ENCODE peak calls at places on chromosomes 3 and 15, in seven cellular contexts. One of them, this sample, is unnamed.

GRCh38 chr3:56988458-56988857 is 72.0 kb upstream of the SPATA12 start:
- DNase-seq in HCT116: no peak
- DNase-seq in body of pancreas: peak
- DNase-seq in AG04450: no peak
- DNase-seq in astrocyte of the spinal cord: no peak
- DNase-seq in heart right ventricle: no peak
- DNase-seq in WTC11: no peak
- DNase-seq in this sample: no peak

GRCh38 chr15:51229907-51230328 is 108.5 kb downstream of the CYP19A1 start:
- DNase-seq in AG04450: no peak
- DNase-seq in WTC11: no peak
- DNase-seq in body of pancreas: peak
- DNase-seq in HCT116: no peak
- DNase-seq in heart right ventricle: no peak
- DNase-seq in astrocyte of the spinal cord: peak
- DNase-seq in this sample: no peak

GRCh38 chr3:195184716-195185421 is 86.1 kb downstream of the XXYLT1 start:
- DNase-seq in HCT116: no peak
- DNase-seq in body of pancreas: no peak
- DNase-seq in heart right ventricle: no peak
- DNase-seq in astrocyte of the spinal cord: no peak
- DNase-seq in AG04450: no peak
- DNase-seq in WTC11: no peak
- DNase-seq in this sample: no peak

GRCh38 chr3:65126527-65127440 is 439.0 kb upstream of the ADAMTS9 start:
- DNase-seq in heart right ventricle: no peak
- DNase-seq in body of pancreas: no peak
- DNase-seq in WTC11: no peak
- DNase-seq in AG04450: no peak
- DNase-seq in HCT116: no peak
- DNase-seq in astrocyte of the spinal cord: peak
- DNase-seq in this sample: no peak

GRCh38 chr3:158532099-158532734 is 38.8 kb upstream of the MLF1 start:
- DNase-seq in body of pancreas: no peak
- DNase-seq in astrocyte of the spinal cord: peak
- DNase-seq in WTC11: no peak
- DNase-seq in HCT116: peak
- DNase-seq in AG04450: peak
- DNase-seq in heart right ventricle: no peak
- DNase-seq in this sample: no peak

GRCh38 chr3:136277634-136278033 is 27.5 kb downstream of the PCCB start:
- DNase-seq in heart right ventricle: no peak
- DNase-seq in AG04450: no peak
- DNase-seq in body of pancreas: peak
- DNase-seq in WTC11: peak
- DNase-seq in astrocyte of the spinal cord: no peak
- DNase-seq in HCT116: no peak
- DNase-seq in this sample: no peak

GRCh38 chr3:53140575-53141467 is 10.6 kb upstream of the RFT1 start:
- DNase-seq in body of pancreas: no peak
- DNase-seq in AG04450: no peak
- DNase-seq in astrocyte of the spinal cord: peak
- DNase-seq in heart right ventricle: no peak
- DNase-seq in WTC11: no peak
- DNase-seq in HCT116: no peak
- DNase-seq in this sample: no peak

GRCh38 chr15:72800819-72801481 is 17.4 kb upstream of the ADPGK start:
- DNase-seq in HCT116: no peak
- DNase-seq in astrocyte of the spinal cord: no peak
- DNase-seq in heart right ventricle: no peak
- DNase-seq in body of pancreas: no peak
- DNase-seq in WTC11: no peak
- DNase-seq in AG04450: no peak
- DNase-seq in this sample: no peak

GRCh38 chr3:14791343-14791945 is 27.3 kb upstream of the FGD5 start:
- DNase-seq in astrocyte of the spinal cord: peak
- DNase-seq in body of pancreas: peak
- DNase-seq in WTC11: peak
- DNase-seq in HCT116: peak
- DNase-seq in heart right ventricle: peak
- DNase-seq in AG04450: no peak
- DNase-seq in this sample: peak

GRCh38 chr3:101940521-101940992 is 91.2 kb downstream of the NFKBIZ start:
- DNase-seq in heart right ventricle: peak
- DNase-seq in astrocyte of the spinal cord: peak
- DNase-seq in body of pancreas: peak
- DNase-seq in WTC11: no peak
- DNase-seq in AG04450: peak
- DNase-seq in HCT116: no peak
- DNase-seq in this sample: no peak

GRCh38 chr3:156489462-156489911 is 65.4 kb downstream of the SSR3 start:
- DNase-seq in HCT116: no peak
- DNase-seq in AG04450: no peak
- DNase-seq in WTC11: no peak
- DNase-seq in body of pancreas: no peak
- DNase-seq in heart right ventricle: no peak
- DNase-seq in astrocyte of the spinal cord: peak
- DNase-seq in this sample: no peak

GRCh38 chr15:82739086-82739485 is 29.4 kb upstream of the AP3B2 start:
- DNase-seq in HCT116: no peak
- DNase-seq in heart right ventricle: no peak
- DNase-seq in AG04450: no peak
- DNase-seq in body of pancreas: no peak
- DNase-seq in astrocyte of the spinal cord: no peak
- DNase-seq in WTC11: no peak
- DNase-seq in this sample: no peak

GRCh38 chr15:87944051-87944450 is 312.5 kb downstream of the NTRK3 start:
- DNase-seq in WTC11: no peak
- DNase-seq in body of pancreas: no peak
- DNase-seq in heart right ventricle: no peak
- DNase-seq in HCT116: no peak
- DNase-seq in astrocyte of the spinal cord: no peak
- DNase-seq in AG04450: no peak
- DNase-seq in this sample: no peak

GRCh38 chr3:195348719-195349118 is 77.8 kb upstream of the XXYLT1 start:
- DNase-seq in WTC11: no peak
- DNase-seq in astrocyte of the spinal cord: no peak
- DNase-seq in heart right ventricle: no peak
- DNase-seq in HCT116: no peak
- DNase-seq in body of pancreas: no peak
- DNase-seq in AG04450: no peak
- DNase-seq in this sample: no peak

GRCh38 chr15:74229686-74230085 is 6.4 kb upstream of the CCDC33 start:
- DNase-seq in HCT116: no peak
- DNase-seq in body of pancreas: no peak
- DNase-seq in astrocyte of the spinal cord: no peak
- DNase-seq in WTC11: no peak
- DNase-seq in AG04450: no peak
- DNase-seq in heart right ventricle: no peak
- DNase-seq in this sample: no peak

GRCh38 chr3:15553749-15554148 is 32.2 kb upstream of the COLQ start:
- DNase-seq in astrocyte of the spinal cord: no peak
- DNase-seq in WTC11: no peak
- DNase-seq in AG04450: no peak
- DNase-seq in body of pancreas: no peak
- DNase-seq in HCT116: no peak
- DNase-seq in heart right ventricle: no peak
- DNase-seq in this sample: no peak

GRCh38 chr15:84727429-84727828 is 11.5 kb upstream of the SEC11A start:
- DNase-seq in body of pancreas: no peak
- DNase-seq in astrocyte of the spinal cord: no peak
- DNase-seq in WTC11: no peak
- DNase-seq in HCT116: no peak
- DNase-seq in heart right ventricle: no peak
- DNase-seq in AG04450: no peak
- DNase-seq in this sample: no peak

GRCh38 chr15:44307712-44308111 is 19.2 kb downstream of the GOLM2 start:
- DNase-seq in body of pancreas: no peak
- DNase-seq in astrocyte of the spinal cord: no peak
- DNase-seq in heart right ventricle: no peak
- DNase-seq in HCT116: no peak
- DNase-seq in AG04450: no peak
- DNase-seq in WTC11: no peak
- DNase-seq in this sample: no peak

GRCh38 chr15:54282228-54282836 is 304.1 kb downstream of the UNC13C start:
- DNase-seq in heart right ventricle: no peak
- DNase-seq in AG04450: no peak
- DNase-seq in WTC11: peak
- DNase-seq in HCT116: no peak
- DNase-seq in astrocyte of the spinal cord: no peak
- DNase-seq in body of pancreas: no peak
- DNase-seq in this sample: no peak
- TF ChIP-seq CTCF in heart right ventricle: no peak
- TF ChIP-seq CTCF in AG04450: no peak
- TF ChIP-seq CTCF in WTC11: no peak
- TF ChIP-seq CTCF in HCT116: no peak
- TF ChIP-seq CTCF in astrocyte of the spinal cord: no peak
- TF ChIP-seq CTCF in body of pancreas: no peak
- TF ChIP-seq CTCF in this sample: no peak

DNA sequence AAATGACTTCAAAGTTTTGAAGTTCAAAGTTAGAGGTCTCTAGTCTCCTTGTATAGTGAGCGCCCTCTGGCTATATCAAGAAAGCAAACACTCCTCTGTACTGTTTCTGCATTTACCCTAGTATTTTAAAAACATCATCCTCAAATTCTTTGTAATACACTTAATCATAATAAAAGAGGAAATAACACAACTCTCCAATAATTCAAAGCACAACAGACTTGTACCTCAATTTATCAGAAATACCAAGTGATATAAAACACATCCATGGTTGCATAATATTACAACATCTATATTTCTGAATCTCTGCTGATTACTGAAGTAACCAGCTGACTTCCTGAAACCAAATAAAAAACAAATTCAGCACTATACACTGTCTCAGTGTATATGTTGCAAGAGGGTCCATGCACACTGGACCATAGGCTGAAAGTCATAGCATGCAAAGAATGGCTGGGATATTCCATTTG is 12.5 kb downstream of the PLOD2 start:
- DNase-seq in AG04450: no peak
- DNase-seq in body of pancreas: no peak
- DNase-seq in heart right ventricle: no peak
- DNase-seq in WTC11: no peak
- DNase-seq in astrocyte of the spinal cord: no peak
- DNase-seq in HCT116: no peak
- DNase-seq in this sample: no peak
- TF ChIP-seq CTCF in AG04450: peak
- TF ChIP-seq CTCF in body of pancreas: no peak
- TF ChIP-seq CTCF in heart right ventricle: no peak
- TF ChIP-seq CTCF in WTC11: no peak
- TF ChIP-seq CTCF in astrocyte of the spinal cord: peak
- TF ChIP-seq CTCF in HCT116: peak
- TF ChIP-seq CTCF in this sample: peak

DNA sequence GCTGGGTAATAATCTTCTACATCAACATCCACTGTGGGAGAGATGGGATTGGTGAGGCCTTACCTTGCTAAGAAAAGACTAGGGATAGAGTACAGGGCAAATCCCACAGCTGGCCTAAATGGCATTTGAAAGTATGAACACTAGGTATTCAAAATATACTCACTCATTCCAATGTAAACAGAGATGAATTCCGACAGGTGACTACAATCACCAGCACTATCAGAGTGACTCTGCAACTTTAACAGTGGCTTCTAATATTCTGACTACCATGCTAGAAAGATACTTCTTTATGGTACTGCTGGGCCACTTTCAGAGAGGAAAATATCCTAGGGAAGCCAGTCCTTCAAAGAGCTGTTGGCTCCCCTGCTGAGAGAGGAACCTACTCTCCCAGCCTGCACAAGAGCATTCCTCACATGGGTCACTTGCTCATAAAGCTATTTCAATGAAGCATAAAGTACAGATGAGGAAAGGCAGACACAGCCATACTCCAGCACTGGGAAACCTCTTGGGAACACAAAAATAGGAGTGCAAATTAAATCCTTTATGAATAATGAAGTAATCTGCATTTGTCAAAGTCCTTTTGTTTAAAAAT is 21.5 kb upstream of the MAN2C1 start:
- DNase-seq in astrocyte of the spinal cord: peak
- DNase-seq in body of pancreas: no peak
- DNase-seq in HCT116: no peak
- DNase-seq in WTC11: no peak
- DNase-seq in AG04450: no peak
- DNase-seq in heart right ventricle: no peak
- DNase-seq in this sample: no peak
- TF ChIP-seq CTCF in astrocyte of the spinal cord: no peak
- TF ChIP-seq CTCF in body of pancreas: no peak
- TF ChIP-seq CTCF in HCT116: no peak
- TF ChIP-seq CTCF in WTC11: no peak
- TF ChIP-seq CTCF in AG04450: no peak
- TF ChIP-seq CTCF in heart right ventricle: no peak
- TF ChIP-seq CTCF in this sample: no peak

GRCh38 chr3:107268461-107268860 is 108.8 kb upstream of the CCDC54 start:
- DNase-seq in AG04450: no peak
- DNase-seq in astrocyte of the spinal cord: no peak
- DNase-seq in WTC11: no peak
- DNase-seq in heart right ventricle: no peak
- DNase-seq in body of pancreas: no peak
- DNase-seq in HCT116: no peak
- DNase-seq in this sample: no peak

GRCh38 chr3:107269081-107269480 is 108.2 kb upstream of the CCDC54 start:
- DNase-seq in HCT116: no peak
- DNase-seq in body of pancreas: no peak
- DNase-seq in WTC11: no peak
- DNase-seq in AG04450: no peak
- DNase-seq in astrocyte of the spinal cord: no peak
- DNase-seq in heart right ventricle: no peak
- DNase-seq in this sample: no peak

GRCh38 chr3:107272885-107273284 is 104.4 kb upstream of the CCDC54 start:
- DNase-seq in astrocyte of the spinal cord: no peak
- DNase-seq in HCT116: no peak
- DNase-seq in body of pancreas: no peak
- DNase-seq in heart right ventricle: no peak
- DNase-seq in AG04450: no peak
- DNase-seq in WTC11: no peak
- DNase-seq in this sample: no peak

GRCh38 chr3:107272471-107272870 is 104.8 kb upstream of the CCDC54 start:
- DNase-seq in AG04450: no peak
- DNase-seq in astrocyte of the spinal cord: no peak
- DNase-seq in body of pancreas: no peak
- DNase-seq in WTC11: no peak
- DNase-seq in HCT116: no peak
- DNase-seq in heart right ventricle: no peak
- DNase-seq in this sample: no peak

DNA sequence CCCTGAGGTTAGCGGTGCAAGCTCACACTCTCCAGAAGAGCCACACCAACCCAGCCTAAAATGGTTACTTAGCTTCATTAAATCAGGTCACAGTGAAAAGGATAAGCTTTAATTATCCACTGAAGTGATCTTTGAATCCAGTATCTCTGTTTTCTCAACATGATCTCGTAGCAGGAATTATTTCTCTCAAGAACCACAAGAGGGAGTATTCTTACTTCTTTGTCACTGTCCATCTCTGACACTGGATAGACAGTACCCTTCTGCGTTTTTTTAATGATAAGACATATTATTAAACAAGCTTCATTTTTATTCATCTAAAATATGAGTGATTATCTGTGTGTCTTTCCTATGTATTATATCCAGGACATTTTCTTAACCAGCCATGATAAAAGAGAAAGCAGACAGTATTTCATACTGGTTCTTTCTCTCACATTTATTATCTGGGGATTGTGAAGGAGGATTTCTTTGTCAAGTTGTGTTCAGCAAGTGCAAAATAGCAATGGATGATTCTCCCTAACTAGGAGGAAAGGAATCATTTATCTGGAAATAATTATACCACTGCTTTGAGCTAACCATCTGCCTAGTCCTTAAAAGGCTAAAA is 105.4 kb upstream of the CCDC54 start:
- DNase-seq in body of pancreas: no peak
- DNase-seq in AG04450: no peak
- DNase-seq in HCT116: peak
- DNase-seq in heart right ventricle: no peak
- DNase-seq in WTC11: no peak
- DNase-seq in astrocyte of the spinal cord: peak
- DNase-seq in this sample: no peak
- TF ChIP-seq CTCF in body of pancreas: peak
- TF ChIP-seq CTCF in AG04450: peak
- TF ChIP-seq CTCF in HCT116: peak
- TF ChIP-seq CTCF in heart right ventricle: peak
- TF ChIP-seq CTCF in WTC11: peak
- TF ChIP-seq CTCF in astrocyte of the spinal cord: peak
- TF ChIP-seq CTCF in this sample: peak

This sample was measured in chondrocyte.